ENCODE peak calls at places on chromosomes 2 and 18, in nine cellular contexts. One of them, this sample, is unnamed.

GRCh38 chr2:202790676-202791075 is 80.9 kb downstream of the ICA1L start:
- DNase-seq in AG10803: no peak
- DNase-seq in NCI-H1436 treated with DMSO at 0.1 percent for 48 hours: no peak
- DNase-seq in NCI-H2171 treated with DMSO at 0.1 percent for 48 hours: no peak
- DNase-seq in EH: peak
- DNase-seq in left ventricle myocardium superior: no peak
- DNase-seq in uterus: no peak
- DNase-seq in WTC11: no peak
- DNase-seq in NCI-H446: no peak
- DNase-seq in this sample: peak

GRCh38 chr2:200025717-200026116 is 70.3 kb downstream of the MAIP1 start:
- DNase-seq in AG10803: no peak
- DNase-seq in WTC11: no peak
- DNase-seq in NCI-H446: no peak
- DNase-seq in NCI-H1436 treated with DMSO at 0.1 percent for 48 hours: no peak
- DNase-seq in EH: no peak
- DNase-seq in left ventricle myocardium superior: no peak
- DNase-seq in uterus: no peak
- DNase-seq in NCI-H2171 treated with DMSO at 0.1 percent for 48 hours: no peak
- DNase-seq in this sample: no peak

GRCh38 chr2:112144966-112145365 is 6.8 kb downstream of the FBLN7 start:
- DNase-seq in left ventricle myocardium superior: no peak
- DNase-seq in EH: peak
- DNase-seq in NCI-H2171 treated with DMSO at 0.1 percent for 48 hours: no peak
- DNase-seq in NCI-H446: no peak
- DNase-seq in AG10803: peak
- DNase-seq in uterus: no peak
- DNase-seq in NCI-H1436 treated with DMSO at 0.1 percent for 48 hours: no peak
- DNase-seq in WTC11: no peak
- DNase-seq in this sample: no peak

GRCh38 chr2:113980946-113981345 is 91.1 kb downstream of the ACTR3 start:
- DNase-seq in EH: peak
- DNase-seq in AG10803: peak
- DNase-seq in WTC11: no peak
- DNase-seq in uterus: no peak
- DNase-seq in NCI-H1436 treated with DMSO at 0.1 percent for 48 hours: no peak
- DNase-seq in left ventricle myocardium superior: peak
- DNase-seq in NCI-H446: peak
- DNase-seq in NCI-H2171 treated with DMSO at 0.1 percent for 48 hours: peak
- DNase-seq in this sample: peak

GRCh38 chr2:113246606-113247005 is 32.1 kb downstream of the PAX8 start:
- DNase-seq in EH: no peak
- DNase-seq in uterus: no peak
- DNase-seq in left ventricle myocardium superior: no peak
- DNase-seq in NCI-H1436 treated with DMSO at 0.1 percent for 48 hours: no peak
- DNase-seq in AG10803: no peak
- DNase-seq in NCI-H446: no peak
- DNase-seq in NCI-H2171 treated with DMSO at 0.1 percent for 48 hours: no peak
- DNase-seq in WTC11: no peak
- DNase-seq in this sample: no peak

GRCh38 chr2:128375454-128375853 is 56.8 kb upstream of the HS6ST1 start:
- DNase-seq in NCI-H446: peak
- DNase-seq in EH: no peak
- DNase-seq in NCI-H1436 treated with DMSO at 0.1 percent for 48 hours: no peak
- DNase-seq in AG10803: peak
- DNase-seq in uterus: no peak
- DNase-seq in WTC11: peak
- DNase-seq in left ventricle myocardium superior: no peak
- DNase-seq in NCI-H2171 treated with DMSO at 0.1 percent for 48 hours: peak
- DNase-seq in this sample: peak

GRCh38 chr2:146754606-146755005 is 1090.2 kb upstream of the ACVR2A start:
- DNase-seq in WTC11: no peak
- DNase-seq in left ventricle myocardium superior: no peak
- DNase-seq in NCI-H1436 treated with DMSO at 0.1 percent for 48 hours: no peak
- DNase-seq in uterus: no peak
- DNase-seq in NCI-H2171 treated with DMSO at 0.1 percent for 48 hours: no peak
- DNase-seq in AG10803: no peak
- DNase-seq in NCI-H446: no peak
- DNase-seq in EH: no peak
- DNase-seq in this sample: no peak

GRCh38 chr2:86790134-86790827 is 432 bp downstream of the CD8A start:
- DNase-seq in NCI-H446: no peak
- DNase-seq in AG10803: no peak
- DNase-seq in uterus: no peak
- DNase-seq in NCI-H2171 treated with DMSO at 0.1 percent for 48 hours: no peak
- DNase-seq in EH: no peak
- DNase-seq in left ventricle myocardium superior: peak
- DNase-seq in NCI-H1436 treated with DMSO at 0.1 percent for 48 hours: no peak
- DNase-seq in WTC11: peak
- DNase-seq in this sample: no peak

GRCh38 chr2:224217962-224218347 is 178.9 kb upstream of the SERPINE2 start:
- DNase-seq in NCI-H2171 treated with DMSO at 0.1 percent for 48 hours: no peak
- DNase-seq in NCI-H1436 treated with DMSO at 0.1 percent for 48 hours: no peak
- DNase-seq in AG10803: peak
- DNase-seq in NCI-H446: peak
- DNase-seq in uterus: no peak
- DNase-seq in left ventricle myocardium superior: no peak
- DNase-seq in WTC11: no peak
- DNase-seq in EH: peak
- DNase-seq in this sample: peak

GRCh38 chr2:156343940-156344301 is 11.4 kb upstream of the NR4A2 start:
- DNase-seq in left ventricle myocardium superior: no peak
- DNase-seq in NCI-H446: no peak
- DNase-seq in EH: peak
- DNase-seq in NCI-H1436 treated with DMSO at 0.1 percent for 48 hours: no peak
- DNase-seq in WTC11: no peak
- DNase-seq in uterus: no peak
- DNase-seq in AG10803: peak
- DNase-seq in NCI-H2171 treated with DMSO at 0.1 percent for 48 hours: no peak
- DNase-seq in this sample: no peak

GRCh38 chr18:4254840-4255239 is 200.3 kb downstream of the DLGAP1 start:
- DNase-seq in WTC11: no peak
- DNase-seq in NCI-H1436 treated with DMSO at 0.1 percent for 48 hours: no peak
- DNase-seq in uterus: no peak
- DNase-seq in EH: no peak
- DNase-seq in NCI-H446: peak
- DNase-seq in NCI-H2171 treated with DMSO at 0.1 percent for 48 hours: no peak
- DNase-seq in left ventricle myocardium superior: no peak
- DNase-seq in AG10803: no peak
- DNase-seq in this sample: no peak

GRCh38 chr2:9753665-9754531 is 89.4 kb upstream of the TAF1B start:
- DNase-seq in left ventricle myocardium superior: no peak
- DNase-seq in NCI-H446: no peak
- DNase-seq in NCI-H2171 treated with DMSO at 0.1 percent for 48 hours: no peak
- DNase-seq in uterus: no peak
- DNase-seq in AG10803: no peak
- DNase-seq in EH: no peak
- DNase-seq in WTC11: no peak
- DNase-seq in NCI-H1436 treated with DMSO at 0.1 percent for 48 hours: no peak
- DNase-seq in this sample: no peak

GRCh38 chr2:28661589-28662001 is 90.0 kb upstream of the PPP1CB start:
- DNase-seq in EH: peak
- DNase-seq in left ventricle myocardium superior: peak
- DNase-seq in NCI-H2171 treated with DMSO at 0.1 percent for 48 hours: no peak
- DNase-seq in uterus: peak
- DNase-seq in WTC11: no peak
- DNase-seq in NCI-H1436 treated with DMSO at 0.1 percent for 48 hours: no peak
- DNase-seq in AG10803: peak
- DNase-seq in NCI-H446: peak
- DNase-seq in this sample: peak

GRCh38 chr18:22273101-22274039 is 104.0 kb downstream of the GATA6 start:
- DNase-seq in uterus: no peak
- DNase-seq in NCI-H2171 treated with DMSO at 0.1 percent for 48 hours: no peak
- DNase-seq in EH: no peak
- DNase-seq in AG10803: no peak
- DNase-seq in NCI-H1436 treated with DMSO at 0.1 percent for 48 hours: no peak
- DNase-seq in WTC11: no peak
- DNase-seq in left ventricle myocardium superior: no peak
- DNase-seq in NCI-H446: no peak
- DNase-seq in this sample: no peak

GRCh38 chr2:14967739-14968138 is 335.2 kb downstream of the LRATD1 start:
- DNase-seq in WTC11: no peak
- DNase-seq in NCI-H2171 treated with DMSO at 0.1 percent for 48 hours: no peak
- DNase-seq in uterus: no peak
- DNase-seq in left ventricle myocardium superior: no peak
- DNase-seq in AG10803: no peak
- DNase-seq in NCI-H1436 treated with DMSO at 0.1 percent for 48 hours: no peak
- DNase-seq in NCI-H446: no peak
- DNase-seq in EH: no peak
- DNase-seq in this sample: no peak

GRCh38 chr18:36568487-36568886 is 260.3 kb downstream of the TPGS2 start:
- DNase-seq in NCI-H446: no peak
- DNase-seq in EH: no peak
- DNase-seq in NCI-H2171 treated with DMSO at 0.1 percent for 48 hours: peak
- DNase-seq in AG10803: no peak
- DNase-seq in left ventricle myocardium superior: no peak
- DNase-seq in uterus: no peak
- DNase-seq in WTC11: no peak
- DNase-seq in NCI-H1436 treated with DMSO at 0.1 percent for 48 hours: no peak
- DNase-seq in this sample: no peak

GRCh38 chr2:222613715-222614331 is 42.1 kb downstream of the FARSB start:
- DNase-seq in uterus: no peak
- DNase-seq in WTC11: no peak
- DNase-seq in left ventricle myocardium superior: no peak
- DNase-seq in NCI-H446: peak
- DNase-seq in EH: peak
- DNase-seq in NCI-H1436 treated with DMSO at 0.1 percent for 48 hours: peak
- DNase-seq in AG10803: peak
- DNase-seq in NCI-H2171 treated with DMSO at 0.1 percent for 48 hours: peak
- DNase-seq in this sample: peak

GRCh38 chr18:39647627-39648502 is 2082.3 kb upstream of the CELF4 start:
- DNase-seq in uterus: no peak
- DNase-seq in WTC11: no peak
- DNase-seq in NCI-H2171 treated with DMSO at 0.1 percent for 48 hours: peak
- DNase-seq in NCI-H1436 treated with DMSO at 0.1 percent for 48 hours: peak
- DNase-seq in EH: peak
- DNase-seq in left ventricle myocardium superior: no peak
- DNase-seq in NCI-H446: peak
- DNase-seq in AG10803: peak
- DNase-seq in this sample: peak

GRCh38 chr2:100767224-100767653 is 52.7 kb upstream of the NPAS2 start:
- DNase-seq in NCI-H2171 treated with DMSO at 0.1 percent for 48 hours: no peak
- DNase-seq in WTC11: no peak
- DNase-seq in NCI-H1436 treated with DMSO at 0.1 percent for 48 hours: no peak
- DNase-seq in uterus: no peak
- DNase-seq in EH: peak
- DNase-seq in AG10803: peak
- DNase-seq in left ventricle myocardium superior: no peak
- DNase-seq in NCI-H446: no peak
- DNase-seq in this sample: peak

GRCh38 chr2:197969391-197969893 is 165.0 kb downstream of the PLCL1 start:
- DNase-seq in uterus: no peak
- DNase-seq in NCI-H1436 treated with DMSO at 0.1 percent for 48 hours: no peak
- DNase-seq in AG10803: peak
- DNase-seq in NCI-H446: no peak
- DNase-seq in EH: peak
- DNase-seq in WTC11: no peak
- DNase-seq in left ventricle myocardium superior: no peak
- DNase-seq in NCI-H2171 treated with DMSO at 0.1 percent for 48 hours: no peak
- DNase-seq in this sample: peak

GRCh38 chr18:1353025-1353424 is 448.4 kb downstream of the ADCYAP1 start:
- DNase-seq in NCI-H1436 treated with DMSO at 0.1 percent for 48 hours: no peak
- DNase-seq in EH: no peak
- DNase-seq in left ventricle myocardium superior: no peak
- DNase-seq in NCI-H2171 treated with DMSO at 0.1 percent for 48 hours: no peak
- DNase-seq in WTC11: no peak
- DNase-seq in NCI-H446: no peak
- DNase-seq in uterus: no peak
- DNase-seq in AG10803: no peak
- DNase-seq in this sample: no peak

GRCh38 chr2:165601866-165602636 is 132.6 kb downstream of the CSRNP3 start:
- DNase-seq in uterus: no peak
- DNase-seq in NCI-H2171 treated with DMSO at 0.1 percent for 48 hours: peak
- DNase-seq in left ventricle myocardium superior: no peak
- DNase-seq in EH: peak
- DNase-seq in NCI-H1436 treated with DMSO at 0.1 percent for 48 hours: no peak
- DNase-seq in NCI-H446: no peak
- DNase-seq in WTC11: no peak
- DNase-seq in AG10803: peak
- DNase-seq in this sample: peak

GRCh38 chr2:234033885-234034284 is 16.6 kb upstream of the SPP2 start:
- DNase-seq in uterus: no peak
- DNase-seq in NCI-H2171 treated with DMSO at 0.1 percent for 48 hours: no peak
- DNase-seq in AG10803: no peak
- DNase-seq in NCI-H1436 treated with DMSO at 0.1 percent for 48 hours: no peak
- DNase-seq in NCI-H446: no peak
- DNase-seq in WTC11: no peak
- DNase-seq in left ventricle myocardium superior: no peak
- DNase-seq in EH: no peak
- DNase-seq in this sample: no peak

GRCh38 chr2:219664958-219665357 is 37.5 kb downstream of the SLC4A3 start:
- DNase-seq in WTC11: no peak
- DNase-seq in left ventricle myocardium superior: peak
- DNase-seq in EH: peak
- DNase-seq in uterus: no peak
- DNase-seq in NCI-H2171 treated with DMSO at 0.1 percent for 48 hours: peak
- DNase-seq in AG10803: no peak
- DNase-seq in NCI-H1436 treated with DMSO at 0.1 percent for 48 hours: no peak
- DNase-seq in NCI-H446: peak
- DNase-seq in this sample: peak

GRCh38 chr18:36331541-36331971 is 34.0 kb downstream of the FHOD3 start:
- DNase-seq in EH: no peak
- DNase-seq in WTC11: no peak
- DNase-seq in uterus: no peak
- DNase-seq in NCI-H2171 treated with DMSO at 0.1 percent for 48 hours: no peak
- DNase-seq in NCI-H446: no peak
- DNase-seq in AG10803: no peak
- DNase-seq in left ventricle myocardium superior: no peak
- DNase-seq in NCI-H1436 treated with DMSO at 0.1 percent for 48 hours: no peak
- DNase-seq in this sample: no peak

GRCh38 chr18:23307567-23308295 is 145.4 kb upstream of the RIOK3 start:
- DNase-seq in NCI-H1436 treated with DMSO at 0.1 percent for 48 hours: no peak
- DNase-seq in EH: peak
- DNase-seq in uterus: peak
- DNase-seq in left ventricle myocardium superior: no peak
- DNase-seq in AG10803: peak
- DNase-seq in NCI-H446: no peak
- DNase-seq in NCI-H2171 treated with DMSO at 0.1 percent for 48 hours: no peak
- DNase-seq in WTC11: no peak
- DNase-seq in this sample: peak

GRCh38 chr2:238955648-238956531 is 108.0 kb downstream of the TWIST2 start:
- DNase-seq in left ventricle myocardium superior: no peak
- DNase-seq in AG10803: peak
- DNase-seq in WTC11: no peak
- DNase-seq in NCI-H446: no peak
- DNase-seq in uterus: peak
- DNase-seq in NCI-H1436 treated with DMSO at 0.1 percent for 48 hours: no peak
- DNase-seq in NCI-H2171 treated with DMSO at 0.1 percent for 48 hours: no peak
- DNase-seq in EH: peak
- DNase-seq in this sample: peak

GRCh38 chr2:144493027-144493809 is 26.7 kb downstream of the ZEB2 start:
- DNase-seq in AG10803: no peak
- DNase-seq in NCI-H1436 treated with DMSO at 0.1 percent for 48 hours: no peak
- DNase-seq in uterus: no peak
- DNase-seq in WTC11: no peak
- DNase-seq in EH: no peak
- DNase-seq in left ventricle myocardium superior: no peak
- DNase-seq in NCI-H2171 treated with DMSO at 0.1 percent for 48 hours: no peak
- DNase-seq in NCI-H446: no peak
- DNase-seq in this sample: no peak

GRCh38 chr2:58614259-58614658 is 373.1 kb upstream of the FANCL start:
- DNase-seq in EH: no peak
- DNase-seq in NCI-H2171 treated with DMSO at 0.1 percent for 48 hours: no peak
- DNase-seq in NCI-H1436 treated with DMSO at 0.1 percent for 48 hours: no peak
- DNase-seq in uterus: no peak
- DNase-seq in NCI-H446: no peak
- DNase-seq in WTC11: no peak
- DNase-seq in AG10803: no peak
- DNase-seq in left ventricle myocardium superior: no peak
- DNase-seq in this sample: no peak

GRCh38 chr2:169799555-169799954 is 884 bp downstream of the SSB start:
- DNase-seq in WTC11: no peak
- DNase-seq in AG10803: no peak
- DNase-seq in NCI-H1436 treated with DMSO at 0.1 percent for 48 hours: no peak
- DNase-seq in NCI-H2171 treated with DMSO at 0.1 percent for 48 hours: no peak
- DNase-seq in NCI-H446: no peak
- DNase-seq in EH: peak
- DNase-seq in uterus: no peak
- DNase-seq in left ventricle myocardium superior: no peak
- DNase-seq in this sample: no peak

GRCh38 chr18:46509530-46509929 is 147.5 kb downstream of the LOXHD1 start:
- DNase-seq in left ventricle myocardium superior: no peak
- DNase-seq in WTC11: no peak
- DNase-seq in NCI-H446: no peak
- DNase-seq in AG10803: no peak
- DNase-seq in EH: no peak
- DNase-seq in NCI-H1436 treated with DMSO at 0.1 percent for 48 hours: no peak
- DNase-seq in uterus: no peak
- DNase-seq in NCI-H2171 treated with DMSO at 0.1 percent for 48 hours: no peak
- DNase-seq in this sample: no peak

This sample was measured in AG08395.